ENCODE peak calls at places on chromosomes 4 and X, in ten cellular contexts. One of them, this sample, is unnamed.

GRCh38 chr4:91829531-91829930 is 474.2 kb upstream of the GRID2 start:
- DNase-seq in heart left ventricle: no peak
- DNase-seq in NT2/D1: no peak
- DNase-seq in cardiac fibroblast: peak
- DNase-seq in mucosa of descending colon: no peak
- DNase-seq in HL-60: no peak
- DNase-seq in ovary: no peak
- DNase-seq in colonic mucosa: no peak
- DNase-seq in fibroblast of pulmonary artery: peak
- DNase-seq in Caco-2: no peak
- DNase-seq in this sample: no peak

GRCh38 chr4:40432504-40432903 is 97.4 kb downstream of the CHRNA9 start:
- DNase-seq in heart left ventricle: no peak
- DNase-seq in NT2/D1: no peak
- DNase-seq in cardiac fibroblast: no peak
- DNase-seq in mucosa of descending colon: no peak
- DNase-seq in HL-60: no peak
- DNase-seq in ovary: no peak
- DNase-seq in colonic mucosa: no peak
- DNase-seq in fibroblast of pulmonary artery: no peak
- DNase-seq in Caco-2: no peak
- DNase-seq in this sample: no peak

GRCh38 chr4:9919047-9919446 is 102.2 kb downstream of the SLC2A9 start:
- DNase-seq in heart left ventricle: no peak
- DNase-seq in NT2/D1: peak
- DNase-seq in cardiac fibroblast: no peak
- DNase-seq in mucosa of descending colon: no peak
- DNase-seq in HL-60: no peak
- DNase-seq in ovary: no peak
- DNase-seq in colonic mucosa: no peak
- DNase-seq in fibroblast of pulmonary artery: no peak
- DNase-seq in Caco-2: no peak
- DNase-seq in this sample: no peak

GRCh38 chr4:187098429-187098828 is 374.8 kb upstream of the FAT1 start:
- DNase-seq in heart left ventricle: no peak
- DNase-seq in NT2/D1: no peak
- DNase-seq in cardiac fibroblast: no peak
- DNase-seq in mucosa of descending colon: no peak
- DNase-seq in HL-60: no peak
- DNase-seq in ovary: no peak
- DNase-seq in colonic mucosa: no peak
- DNase-seq in fibroblast of pulmonary artery: no peak
- DNase-seq in Caco-2: no peak
- DNase-seq in this sample: no peak

GRCh38 chrX:140572724-140573123 is 67.9 kb upstream of the SOX3 start:
- DNase-seq in heart left ventricle: no peak
- DNase-seq in NT2/D1: peak
- DNase-seq in cardiac fibroblast: peak
- DNase-seq in mucosa of descending colon: no peak
- DNase-seq in HL-60: peak
- DNase-seq in ovary: no peak
- DNase-seq in colonic mucosa: peak
- DNase-seq in fibroblast of pulmonary artery: peak
- DNase-seq in Caco-2: peak
- DNase-seq in this sample: peak

GRCh38 chr4:73828945-73829344 is 7.5 kb upstream of the CXCL6 start:
- DNase-seq in heart left ventricle: no peak
- DNase-seq in NT2/D1: no peak
- DNase-seq in cardiac fibroblast: peak
- DNase-seq in mucosa of descending colon: no peak
- DNase-seq in HL-60: peak
- DNase-seq in ovary: no peak
- DNase-seq in colonic mucosa: no peak
- DNase-seq in fibroblast of pulmonary artery: peak
- DNase-seq in Caco-2: no peak
- DNase-seq in this sample: no peak

GRCh38 chr4:78031457-78031856 is 25.7 kb upstream of the FRAS1 start:
- DNase-seq in heart left ventricle: no peak
- DNase-seq in NT2/D1: no peak
- DNase-seq in cardiac fibroblast: peak
- DNase-seq in mucosa of descending colon: no peak
- DNase-seq in HL-60: no peak
- DNase-seq in ovary: no peak
- DNase-seq in colonic mucosa: no peak
- DNase-seq in fibroblast of pulmonary artery: no peak
- DNase-seq in Caco-2: no peak
- DNase-seq in this sample: no peak

GRCh38 chr4:71732706-71733105 is 51.2 kb downstream of the GC start:
- DNase-seq in heart left ventricle: no peak
- DNase-seq in NT2/D1: no peak
- DNase-seq in cardiac fibroblast: peak
- DNase-seq in mucosa of descending colon: no peak
- DNase-seq in HL-60: no peak
- DNase-seq in ovary: no peak
- DNase-seq in colonic mucosa: no peak
- DNase-seq in fibroblast of pulmonary artery: peak
- DNase-seq in Caco-2: no peak
- DNase-seq in this sample: no peak

GRCh38 chr4:23819041-23819511 is 70.8 kb downstream of the PPARGC1A start:
- DNase-seq in heart left ventricle: peak
- DNase-seq in NT2/D1: no peak
- DNase-seq in cardiac fibroblast: peak
- DNase-seq in mucosa of descending colon: no peak
- DNase-seq in HL-60: no peak
- DNase-seq in ovary: no peak
- DNase-seq in colonic mucosa: no peak
- DNase-seq in fibroblast of pulmonary artery: peak
- DNase-seq in Caco-2: no peak
- DNase-seq in this sample: no peak

GRCh38 chr4:110139815-110140214 is 58.6 kb downstream of the ELOVL6 start:
- DNase-seq in heart left ventricle: no peak
- DNase-seq in NT2/D1: no peak
- DNase-seq in cardiac fibroblast: no peak
- DNase-seq in mucosa of descending colon: no peak
- DNase-seq in HL-60: no peak
- DNase-seq in ovary: no peak
- DNase-seq in colonic mucosa: no peak
- DNase-seq in fibroblast of pulmonary artery: no peak
- DNase-seq in Caco-2: no peak
- DNase-seq in this sample: no peak

GRCh38 chr4:8690811-8691775 is 98.5 kb downstream of the CPZ start:
- DNase-seq in heart left ventricle: no peak
- DNase-seq in NT2/D1: no peak
- DNase-seq in cardiac fibroblast: no peak
- DNase-seq in mucosa of descending colon: no peak
- DNase-seq in HL-60: no peak
- DNase-seq in ovary: no peak
- DNase-seq in colonic mucosa: no peak
- DNase-seq in fibroblast of pulmonary artery: no peak
- DNase-seq in Caco-2: no peak
- DNase-seq in this sample: no peak

GRCh38 chr4:173990126-173990878 is 293.2 kb downstream of the FBXO8 start:
- DNase-seq in heart left ventricle: no peak
- DNase-seq in NT2/D1: peak
- DNase-seq in cardiac fibroblast: peak
- DNase-seq in mucosa of descending colon: no peak
- DNase-seq in HL-60: no peak
- DNase-seq in ovary: no peak
- DNase-seq in colonic mucosa: no peak
- DNase-seq in fibroblast of pulmonary artery: peak
- DNase-seq in Caco-2: no peak
- DNase-seq in this sample: no peak

DNA sequence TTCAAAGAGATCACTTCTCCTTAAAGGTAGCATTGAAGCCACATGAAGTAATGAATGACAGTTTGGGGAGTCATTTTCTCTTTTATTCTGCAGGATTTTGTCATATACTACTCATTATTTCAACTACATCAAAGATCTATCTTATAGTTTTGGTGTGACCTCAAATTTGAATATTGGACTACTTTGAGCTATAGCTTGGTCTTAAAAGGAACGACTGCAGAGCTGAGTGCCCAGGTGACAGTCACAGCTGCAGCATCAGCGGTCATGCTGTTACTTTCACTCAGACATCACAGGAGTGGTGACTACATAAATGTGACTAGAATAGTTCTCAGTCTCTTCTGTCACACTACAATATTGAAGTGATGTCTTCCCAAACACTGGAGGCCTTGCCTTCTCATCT is 10.7 kb upstream of the SPCS3 start:
- DNase-seq in heart left ventricle: no peak
- DNase-seq in NT2/D1: no peak
- DNase-seq in cardiac fibroblast: no peak
- DNase-seq in mucosa of descending colon: no peak
- DNase-seq in HL-60: no peak
- DNase-seq in ovary: no peak
- DNase-seq in colonic mucosa: no peak
- DNase-seq in fibroblast of pulmonary artery: no peak
- DNase-seq in Caco-2: no peak
- DNase-seq in this sample: no peak
- H3K4me3 ChIP-seq in heart left ventricle: no peak
- H3K4me3 ChIP-seq in NT2/D1: no peak
- H3K4me3 ChIP-seq in cardiac fibroblast: no peak
- H3K4me3 ChIP-seq in mucosa of descending colon: no peak
- H3K4me3 ChIP-seq in HL-60: no peak
- H3K4me3 ChIP-seq in ovary: no peak
- H3K4me3 ChIP-seq in colonic mucosa: no peak
- H3K4me3 ChIP-seq in fibroblast of pulmonary artery: no peak
- H3K4me3 ChIP-seq in Caco-2: no peak
- H3K4me3 ChIP-seq in this sample: no peak

DNA sequence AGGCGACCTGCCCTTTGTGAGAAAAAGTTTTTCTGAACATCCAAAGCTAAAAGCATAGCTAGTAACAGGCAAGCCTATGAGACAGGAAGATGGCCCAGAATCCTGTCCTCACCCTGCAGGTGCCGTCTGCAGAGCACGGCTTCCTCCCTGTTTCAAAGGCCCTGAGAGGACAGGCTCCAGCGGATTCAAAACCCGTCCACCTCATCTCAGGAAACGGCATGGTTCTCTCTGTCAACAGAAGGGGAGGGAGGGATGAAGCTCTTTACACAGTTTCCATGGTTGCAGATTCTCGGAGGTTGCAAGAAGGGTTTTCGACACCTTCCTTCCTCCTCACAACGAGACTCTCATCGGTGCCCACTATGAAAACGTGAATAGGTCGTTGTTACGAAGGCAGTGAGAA is 8.3 kb downstream of the PPP2R3B start:
- DNase-seq in heart left ventricle: no peak
- DNase-seq in NT2/D1: no peak
- DNase-seq in cardiac fibroblast: no peak
- DNase-seq in mucosa of descending colon: peak
- DNase-seq in HL-60: peak
- DNase-seq in ovary: no peak
- DNase-seq in colonic mucosa: no peak
- DNase-seq in fibroblast of pulmonary artery: no peak
- DNase-seq in Caco-2: no peak
- DNase-seq in this sample: no peak
- H3K4me3 ChIP-seq in heart left ventricle: no peak
- H3K4me3 ChIP-seq in NT2/D1: no peak
- H3K4me3 ChIP-seq in cardiac fibroblast: no peak
- H3K4me3 ChIP-seq in mucosa of descending colon: no peak
- H3K4me3 ChIP-seq in HL-60: no peak
- H3K4me3 ChIP-seq in ovary: no peak
- H3K4me3 ChIP-seq in colonic mucosa: no peak
- H3K4me3 ChIP-seq in fibroblast of pulmonary artery: no peak
- H3K4me3 ChIP-seq in Caco-2: no peak
- H3K4me3 ChIP-seq in this sample: no peak

GRCh38 chrX:18885317-18886004 is 98.5 kb downstream of the PHKA2 start:
- DNase-seq in heart left ventricle: no peak
- DNase-seq in NT2/D1: no peak
- DNase-seq in cardiac fibroblast: peak
- DNase-seq in mucosa of descending colon: no peak
- DNase-seq in HL-60: no peak
- DNase-seq in ovary: no peak
- DNase-seq in colonic mucosa: no peak
- DNase-seq in fibroblast of pulmonary artery: peak
- DNase-seq in Caco-2: peak
- DNase-seq in this sample: peak

GRCh38 chrX:18887177-18887820 is 96.6 kb downstream of the PHKA2 start:
- DNase-seq in heart left ventricle: peak
- DNase-seq in NT2/D1: no peak
- DNase-seq in cardiac fibroblast: peak
- DNase-seq in mucosa of descending colon: peak
- DNase-seq in HL-60: no peak
- DNase-seq in ovary: peak
- DNase-seq in colonic mucosa: peak
- DNase-seq in fibroblast of pulmonary artery: no peak
- DNase-seq in Caco-2: no peak
- DNase-seq in this sample: no peak

GRCh38 chrX:18886344-18887161 is 97.4 kb downstream of the PHKA2 start:
- DNase-seq in heart left ventricle: peak
- DNase-seq in NT2/D1: no peak
- DNase-seq in cardiac fibroblast: peak
- DNase-seq in mucosa of descending colon: peak
- DNase-seq in HL-60: peak
- DNase-seq in ovary: peak
- DNase-seq in colonic mucosa: peak
- DNase-seq in fibroblast of pulmonary artery: peak
- DNase-seq in Caco-2: peak
- DNase-seq in this sample: peak

GRCh38 chrX:18884916-18885315 is 99.0 kb downstream of the PHKA2 start:
- DNase-seq in heart left ventricle: no peak
- DNase-seq in NT2/D1: no peak
- DNase-seq in cardiac fibroblast: peak
- DNase-seq in mucosa of descending colon: no peak
- DNase-seq in HL-60: no peak
- DNase-seq in ovary: no peak
- DNase-seq in colonic mucosa: no peak
- DNase-seq in fibroblast of pulmonary artery: no peak
- DNase-seq in Caco-2: no peak
- DNase-seq in this sample: peak

DNA sequence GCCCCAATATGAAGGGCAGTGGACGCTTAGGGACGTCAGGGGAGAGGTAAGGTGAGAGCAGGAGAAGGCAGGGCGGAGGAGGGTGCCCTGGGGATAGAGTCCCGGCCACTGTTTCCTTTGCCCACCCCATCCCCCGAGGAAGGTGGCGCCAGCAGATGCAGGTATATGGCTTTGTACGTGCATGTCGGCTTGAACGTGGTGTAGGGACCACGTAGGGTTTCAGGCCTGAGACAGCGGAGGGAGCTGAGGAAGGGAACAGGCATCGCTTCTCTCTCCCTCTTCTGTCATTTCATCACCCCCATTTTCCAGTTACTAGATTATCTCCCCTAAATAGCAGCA is 97.9 kb downstream of the PHKA2 start:
- DNase-seq in heart left ventricle: no peak
- DNase-seq in NT2/D1: no peak
- DNase-seq in cardiac fibroblast: no peak
- DNase-seq in mucosa of descending colon: no peak
- DNase-seq in HL-60: no peak
- DNase-seq in ovary: no peak
- DNase-seq in colonic mucosa: no peak
- DNase-seq in fibroblast of pulmonary artery: no peak
- DNase-seq in Caco-2: no peak
- DNase-seq in this sample: no peak
- H3K4me3 ChIP-seq in heart left ventricle: peak
- H3K4me3 ChIP-seq in NT2/D1: peak
- H3K4me3 ChIP-seq in cardiac fibroblast: peak
- H3K4me3 ChIP-seq in mucosa of descending colon: no peak
- H3K4me3 ChIP-seq in HL-60: peak
- H3K4me3 ChIP-seq in ovary: peak
- H3K4me3 ChIP-seq in colonic mucosa: peak
- H3K4me3 ChIP-seq in fibroblast of pulmonary artery: peak
- H3K4me3 ChIP-seq in Caco-2: peak
- H3K4me3 ChIP-seq in this sample: peak

GRCh38 chr4:6753103-6753560 is 29.4 kb upstream of the KIAA0232 start:
- DNase-seq in heart left ventricle: no peak
- DNase-seq in NT2/D1: no peak
- DNase-seq in cardiac fibroblast: no peak
- DNase-seq in mucosa of descending colon: peak
- DNase-seq in HL-60: no peak
- DNase-seq in ovary: no peak
- DNase-seq in colonic mucosa: peak
- DNase-seq in fibroblast of pulmonary artery: no peak
- DNase-seq in Caco-2: no peak
- DNase-seq in this sample: peak
- H3K4me3 ChIP-seq in heart left ventricle: no peak
- H3K4me3 ChIP-seq in NT2/D1: no peak
- H3K4me3 ChIP-seq in cardiac fibroblast: no peak
- H3K4me3 ChIP-seq in mucosa of descending colon: no peak
- H3K4me3 ChIP-seq in HL-60: no peak
- H3K4me3 ChIP-seq in ovary: no peak
- H3K4me3 ChIP-seq in colonic mucosa: no peak
- H3K4me3 ChIP-seq in fibroblast of pulmonary artery: no peak
- H3K4me3 ChIP-seq in Caco-2: no peak
- H3K4me3 ChIP-seq in this sample: no peak

This sample was measured in adrenal gland.